ENCODE peak calls at places on chromosomes 7 and 10, in six cellular contexts. L is endothelial cell of umbilical vein, J is K562, A is A549, N is HepG2, S is GM12878. U is an unnamed sample.

GRCh38 chr10:127527891-127528290 is 21.2 kb upstream of the NPS start:
- DNase-seq in S (no peak), L (no peak), J (no peak), N (no peak), A (no peak), U (no peak)

GRCh38 chr7:115825736-115826135 is 204.8 kb downstream of the TFEC start:
- DNase-seq in J (no peak), S (no peak), N (no peak), A (no peak), L (no peak), U (no peak)

GRCh38 chr10:76514891-76515290 is 1083.5 kb downstream of the LRMDA start:
- DNase-seq in S (no peak), N (no peak), A (no peak), J (no peak), L (no peak), U (no peak)

GRCh38 chr7:36062159-36062815 is 90.8 kb upstream of the EEPD1 start:
- DNase-seq in L (no peak), S (no peak), N (no peak), A (no peak), J (no peak), U (no peak)

GRCh38 chr7:99625961-99626360 is 9.2 kb downstream of the ZSCAN25 start:
- DNase-seq in N (no peak), J (no peak), L (no peak), S (no peak), A (no peak), U (peak)

GRCh38 chr10:48794074-48794473 is 109.4 kb downstream of the WDFY4 start:
- DNase-seq in J (no peak), N (no peak), S (no peak), L (no peak), A (no peak), U (no peak)

GRCh38 chr7:57370739-57371098 is 79.3 kb upstream of the ZNF716 start:
- DNase-seq in N (no peak), A (no peak), L (no peak), S (no peak), J (no peak), U (no peak)

GRCh38 chr7:88835147-88835728 is 39.7 kb upstream of the TEX47 start:
- DNase-seq in J (peak), N (peak), A (no peak), L (peak), S (peak), U (peak)

GRCh38 chr10:22159180-22159579 is 58.6 kb downstream of the EBLN1 start:
- DNase-seq in S (no peak), N (no peak), A (no peak), L (no peak), J (no peak), U (no peak)

GRCh38 chr7:98974205-98974604 is 95.9 kb downstream of the TRRAP start:
- DNase-seq in S (no peak), N (no peak), J (no peak), A (no peak), L (no peak), U (no peak)

GRCh38 chr7:151665363-151665762 is 145.7 kb upstream of the RHEB start:
- DNase-seq in N (no peak), J (no peak), A (no peak), S (no peak), L (peak), U (no peak)

GRCh38 chr7:127949670-127950069 is 81.6 kb downstream of the LRRC4 start:
- DNase-seq in N (no peak), S (no peak), J (no peak), A (no peak), L (no peak), U (no peak)

GRCh38 chr10:128411624-128412023 is 285.4 kb upstream of the MKI67 start:
- DNase-seq in N (no peak), S (no peak), A (no peak), J (no peak), L (no peak), U (no peak)

GRCh38 chr10:89032141-89032814 is 41.7 kb downstream of the FAS start:
- DNase-seq in S (peak), J (no peak), L (peak), A (peak), N (no peak), U (peak)

GRCh38 chr7:30510124-30511074 is 5.8 kb upstream of the GGCT start:
- DNase-seq in N (peak), S (no peak), J (peak), A (no peak), L (peak), U (peak)

GRCh38 chr10:80204801-80205477 is 398 bp downstream of the ANXA11 start:
- DNase-seq in L (peak), N (no peak), A (no peak), S (no peak), J (peak), U (peak)

GRCh38 chr10:31749293-31749692 is 179.3 kb downstream of the ARHGAP12 start:
- DNase-seq in J (no peak), L (no peak), A (no peak), S (no peak), N (no peak), U (no peak)

GRCh38 chr10:86153751-86154150 is 212.8 kb downstream of the GRID1 start:
- DNase-seq in S (no peak), J (no peak), N (no peak), A (no peak), L (no peak), U (no peak)

GRCh38 chr7:131945313-131945831 is 388.9 kb upstream of the PODXL start:
- DNase-seq in S (no peak), J (peak), L (peak), N (peak), A (peak), U (peak)

GRCh38 chr7:139591550-139592195 is 68.2 kb downstream of the CLEC2L start:
- DNase-seq in L (no peak), J (no peak), S (no peak), N (no peak), A (no peak), U (no peak)

GRCh38 chr7:1679326-1679965 is 9.4 kb downstream of the ELFN1 start:
- DNase-seq in A (no peak), L (no peak), N (no peak), S (no peak), J (no peak), U (no peak)

GRCh38 chr7:108351715-108352114 is 104.5 kb downstream of the NRCAM start:
- DNase-seq in J (no peak), L (peak), N (peak), S (no peak), A (peak), U (no peak)

GRCh38 chr7:64429232-64429631 is 115.5 kb downstream of the ZNF736 start:
- DNase-seq in N (no peak), A (no peak), L (no peak), S (no peak), J (no peak), U (no peak)

GRCh38 chr7:16811555-16811954 is 6.8 kb upstream of the AGR2 start:
- DNase-seq in J (no peak), L (peak), N (no peak), A (peak), S (no peak), U (no peak)

GRCh38 chr7:74288034-74288881 is 949 bp upstream of the CLIP2 start:
- DNase-seq in N (no peak), S (no peak), L (no peak), J (no peak), A (no peak), U (peak)

GRCh38 chr10:54081950-54082349 is 719.1 kb downstream of the PCDH15 start:
- DNase-seq in N (no peak), S (no peak), A (no peak), J (no peak), L (no peak), U (no peak)

GRCh38 chr7:107154826-107155225 is 14.0 kb upstream of the HBP1 start:
- DNase-seq in L (no peak), S (no peak), A (no peak), J (no peak), N (no peak), U (no peak)

GRCh38 chr10:59284111-59284975 is 78.0 kb downstream of the FAM13C start:
- DNase-seq in L (no peak), J (no peak), A (no peak), N (no peak), S (no peak), U (no peak)

GRCh38 chr7:121605297-121605640 is 209.2 kb upstream of the FAM3C start:
- DNase-seq in A (no peak), N (peak), S (no peak), J (no peak), L (no peak), U (no peak)

GRCh38 chr7:42285383-42285824 is 48.4 kb upstream of the GLI3 start:
- DNase-seq in A (no peak), S (no peak), J (no peak), L (no peak), N (no peak), U (no peak)

GRCh38 chr10:130662775-130663174 is 526.6 kb downstream of the GLRX3 start:
- DNase-seq in J (no peak), N (no peak), S (no peak), A (no peak), L (no peak), U (no peak)

DNA sequence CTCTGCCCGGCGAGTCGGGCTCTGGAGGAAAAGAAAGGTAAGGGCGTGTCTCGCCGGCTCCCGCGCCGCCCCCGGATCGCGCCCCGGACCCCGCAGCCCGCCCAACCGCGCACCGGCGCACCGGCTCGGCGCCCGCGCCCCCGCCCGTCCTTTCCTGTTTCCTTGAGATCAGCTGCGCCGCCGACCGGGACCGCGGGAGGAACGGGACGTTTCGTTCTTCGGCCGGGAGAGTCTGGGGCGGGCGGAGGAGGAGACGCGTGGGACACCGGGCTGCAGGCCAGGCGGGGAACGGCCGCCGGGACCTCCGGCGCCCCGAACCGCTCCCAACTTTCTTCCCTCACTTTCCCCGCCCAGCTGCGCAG is 493 bp downstream of the EGFR start:
- DNase-seq in L (peak), A (peak), S (no peak), N (no peak), J (no peak), U (no peak)
- TF ChIP-seq MAX in L (no peak), A (no peak), S (no peak), N (no peak), J (no peak), U (no peak)

GRCh38 chr7:116940689-116941088 is 12.6 kb upstream of the ST7 start:
- DNase-seq in J (no peak), L (no peak), A (no peak), S (no peak), N (no peak), U (no peak)
- TF ChIP-seq POLR2A in J (no peak), L (no peak), A (no peak), S (no peak), N (no peak), U (no peak)

DNA sequence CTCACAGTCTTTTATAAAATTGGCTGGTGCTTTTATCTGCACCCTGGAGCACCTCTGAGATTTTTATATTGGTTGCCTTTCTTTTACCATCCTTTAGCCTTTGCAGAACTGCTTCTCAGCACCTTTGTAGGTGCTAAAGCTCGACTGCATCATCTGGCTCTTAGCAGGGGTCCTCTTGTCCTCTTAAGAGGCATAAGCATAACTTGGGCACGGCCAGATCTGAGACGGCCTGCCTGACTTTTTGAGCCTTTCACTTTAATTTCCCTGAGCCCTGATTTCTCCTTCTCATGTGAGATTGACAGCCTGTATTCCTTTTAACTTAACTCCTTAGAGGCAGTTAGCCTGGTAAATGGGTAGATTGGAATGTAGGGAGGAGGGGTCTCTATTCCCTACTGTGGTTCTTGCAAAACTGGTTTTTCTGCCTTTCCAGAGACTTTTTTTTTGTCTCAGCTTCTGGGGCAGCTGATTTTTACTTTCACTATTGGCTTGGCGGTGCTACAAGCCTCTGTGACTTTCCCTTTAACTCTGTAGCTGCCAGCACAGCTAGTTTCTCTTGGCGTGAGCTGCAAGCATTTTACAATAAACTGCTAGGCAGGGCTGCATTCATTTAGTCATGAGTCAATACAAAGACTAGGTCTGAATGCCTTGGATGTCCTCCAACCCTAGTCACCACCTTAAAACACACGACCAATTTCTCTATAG is 24.0 kb downstream of the ZPBP start:
- DNase-seq in L (no peak), A (no peak), S (peak), J (no peak), N (no peak), U (peak)
- TF ChIP-seq MYC in L (no peak), A (no peak), S (no peak), J (no peak), N (no peak), U (no peak)

GRCh38 chr7:3787717-3788311 is 486.8 kb downstream of the SDK1 start:
- DNase-seq in J (no peak), S (no peak), A (no peak), L (no peak), N (no peak), U (no peak)
- TF ChIP-seq MAX in J (no peak), S (no peak), A (no peak), L (no peak), N (no peak), U (no peak)

GRCh38 chr10:45578384-45578946 is 94.1 kb downstream of the ZFAND4 start:
- DNase-seq in N (peak), S (no peak), J (no peak), A (no peak), L (no peak), U (no peak)

GRCh38 chr10:45580781-45581496 is 91.6 kb downstream of the ZFAND4 start:
- DNase-seq in L (no peak), A (no peak), N (no peak), J (peak), S (peak), U (peak)

GRCh38 chr10:45581497-45582385 is 90.8 kb downstream of the ZFAND4 start:
- DNase-seq in S (no peak), L (no peak), A (no peak), N (peak), J (no peak), U (no peak)

GRCh38 chr10:45582386-45582781 is 90.2 kb downstream of the ZFAND4 start:
- DNase-seq in L (no peak), J (no peak), A (no peak), S (no peak), N (no peak), U (no peak)

DNA sequence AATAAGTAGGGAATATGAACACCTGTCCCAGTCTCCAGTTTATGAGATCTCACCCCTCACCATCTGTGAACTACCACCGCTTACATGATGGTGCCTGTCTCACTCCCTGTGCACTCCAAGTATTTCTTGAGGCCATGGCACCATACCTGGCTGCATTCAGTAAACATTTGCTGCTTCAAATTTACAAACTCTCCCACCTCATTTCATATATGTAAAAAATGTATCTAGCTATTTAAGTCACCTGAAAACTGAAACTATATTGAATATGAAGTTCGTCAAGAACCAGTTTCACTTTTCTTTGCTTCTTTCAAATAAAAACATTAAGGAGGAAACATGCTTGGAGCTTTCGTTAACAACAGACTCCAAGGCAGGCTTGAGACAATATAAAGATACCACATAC is 92.2 kb downstream of the ZFAND4 start:
- DNase-seq in J (peak), S (peak), A (no peak), N (no peak), L (peak), U (no peak)
- TF ChIP-seq POLR2A in J (no peak), S (no peak), A (no peak), N (no peak), L (no peak), U (no peak)

GRCh38 chr7:138233189-138233588 is 156.9 kb downstream of the AKR1D1 start:
- DNase-seq in L (no peak), A (no peak), N (no peak), S (no peak), J (no peak), U (no peak)
- TF ChIP-seq MYC in L (no peak), A (no peak), N (no peak), S (no peak), J (no peak), U (no peak)

DNA sequence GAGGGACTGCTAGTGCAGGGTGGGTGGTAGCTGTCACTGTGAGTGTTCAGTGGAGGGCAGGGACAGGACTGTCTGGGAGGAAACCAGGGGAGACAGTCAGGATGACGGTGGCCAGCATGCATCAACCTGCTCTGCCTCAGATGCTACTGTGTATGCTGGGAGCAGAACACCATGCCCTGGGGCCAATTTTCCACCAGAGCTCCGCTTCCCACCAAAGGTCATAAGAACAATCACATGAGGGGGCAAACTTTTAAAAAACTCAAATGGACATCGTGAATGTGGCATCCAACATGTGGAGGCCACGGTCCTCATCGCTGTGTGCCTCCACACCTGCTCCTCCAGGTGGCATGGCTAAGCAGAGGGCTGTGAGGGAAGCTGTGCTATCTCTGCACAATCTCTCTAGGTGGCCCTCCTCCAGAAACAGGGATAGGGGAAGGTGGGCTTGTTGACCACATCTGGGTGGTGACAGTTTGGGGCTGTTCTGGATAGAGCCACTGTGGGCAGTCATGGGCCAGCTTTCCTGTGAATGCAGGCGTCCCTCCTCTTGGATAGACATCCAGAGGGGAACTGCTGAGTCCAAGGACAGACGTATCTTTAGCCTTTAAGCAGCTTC is 411.0 kb downstream of the PTPRN2 start:
- DNase-seq in N (no peak), L (no peak), S (no peak), J (no peak), A (no peak), U (no peak)
- TF ChIP-seq MAX in N (no peak), L (no peak), S (no peak), J (no peak), A (no peak), U (no peak)